ENCODE peak calls at places on chromosome 9, in five cellular contexts. One of them, this sample, is unnamed.

GRCh38 chr9:70136632-70137031 is 93.0 kb downstream of the MAMDC2 start:
- DNase-seq in GM23338: no peak
- DNase-seq in H1: no peak
- DNase-seq in breast epithelium: no peak
- DNase-seq in prostate gland: no peak
- DNase-seq in this sample: no peak

GRCh38 chr9:114282507-114282906 is 40.4 kb upstream of the ORM1 start:
- DNase-seq in GM23338: no peak
- DNase-seq in H1: no peak
- DNase-seq in breast epithelium: no peak
- DNase-seq in prostate gland: no peak
- DNase-seq in this sample: no peak

GRCh38 chr9:110842976-110843375 is 174.4 kb downstream of the MUSK start:
- DNase-seq in H1: no peak
- DNase-seq in GM23338: no peak
- DNase-seq in breast epithelium: no peak
- DNase-seq in prostate gland: no peak
- DNase-seq in this sample: no peak

GRCh38 chr9:20349568-20349967 is 272.7 kb downstream of the MLLT3 start:
- DNase-seq in H1: no peak
- DNase-seq in GM23338: no peak
- DNase-seq in prostate gland: no peak
- DNase-seq in breast epithelium: no peak
- DNase-seq in this sample: no peak

GRCh38 chr9:131282175-131282574 is 5.9 kb upstream of the FAM78A start:
- DNase-seq in breast epithelium: no peak
- DNase-seq in GM23338: no peak
- DNase-seq in H1: no peak
- DNase-seq in prostate gland: no peak
- DNase-seq in this sample: no peak

GRCh38 chr9:110688329-110688728 is 19.7 kb downstream of the MUSK start:
- DNase-seq in H1: no peak
- DNase-seq in prostate gland: no peak
- DNase-seq in breast epithelium: no peak
- DNase-seq in GM23338: no peak
- DNase-seq in this sample: no peak

GRCh38 chr9:34430843-34431437 is 27.4 kb downstream of the FAM219A start:
- DNase-seq in H1: peak; percentile 69
- DNase-seq in GM23338: peak; percentile 88
- DNase-seq in breast epithelium: no peak
- DNase-seq in prostate gland: peak; percentile 34
- DNase-seq in this sample: no peak

GRCh38 chr9:76564300-76564699 is 105.3 kb downstream of the GCNT1 start:
- DNase-seq in prostate gland: no peak
- DNase-seq in GM23338: no peak
- DNase-seq in H1: no peak
- DNase-seq in breast epithelium: no peak
- DNase-seq in this sample: no peak

GRCh38 chr9:16182784-16183183 is 629.9 kb downstream of the CCDC171 start:
- DNase-seq in breast epithelium: no peak
- DNase-seq in H1: no peak
- DNase-seq in GM23338: no peak
- DNase-seq in prostate gland: no peak
- DNase-seq in this sample: no peak

GRCh38 chr9:124130277-124131075 is 118.9 kb downstream of the LHX2 start:
- DNase-seq in prostate gland: no peak
- DNase-seq in H1: no peak
- DNase-seq in breast epithelium: no peak
- DNase-seq in GM23338: no peak
- DNase-seq in this sample: no peak

GRCh38 chr9:124133752-124134151 is 122.2 kb downstream of the LHX2 start:
- DNase-seq in H1: no peak
- DNase-seq in prostate gland: no peak
- DNase-seq in GM23338: peak; percentile 43
- DNase-seq in breast epithelium: no peak
- DNase-seq in this sample: no peak

GRCh38 chr9:124135813-124136365 is 121.9 kb upstream of the NEK6 start:
- DNase-seq in breast epithelium: no peak
- DNase-seq in GM23338: no peak
- DNase-seq in H1: no peak
- DNase-seq in prostate gland: no peak
- DNase-seq in this sample: no peak

GRCh38 chr9:124134526-124134925 is 123.0 kb downstream of the LHX2 start:
- DNase-seq in prostate gland: no peak
- DNase-seq in H1: no peak
- DNase-seq in GM23338: no peak
- DNase-seq in breast epithelium: no peak
- DNase-seq in this sample: no peak

DNA sequence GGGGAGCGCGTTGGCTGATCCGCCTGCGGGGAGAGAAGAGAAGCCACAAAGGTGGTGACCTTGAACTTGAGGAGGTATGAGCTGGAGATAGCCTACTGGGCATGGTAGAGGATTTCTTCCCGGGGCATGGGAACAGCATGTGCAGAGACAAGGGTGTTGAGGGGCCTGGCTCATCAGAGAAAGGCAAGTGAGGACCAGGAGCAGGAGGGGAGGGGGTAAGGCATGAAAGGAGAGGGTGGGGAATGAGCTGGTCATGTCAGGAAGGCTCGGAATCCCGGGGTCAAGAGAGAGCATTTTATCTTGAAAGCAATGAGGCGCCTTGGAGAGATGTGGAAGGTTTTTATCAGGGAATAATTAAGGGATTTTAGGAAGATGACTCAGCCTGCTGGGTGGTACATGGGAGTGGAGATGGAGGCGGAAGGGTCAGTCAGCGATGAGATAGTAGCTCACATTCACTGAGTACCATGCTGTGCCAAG is 121.1 kb downstream of the LHX2 start:
- DNase-seq in breast epithelium: no peak
- DNase-seq in prostate gland: no peak
- DNase-seq in GM23338: no peak
- DNase-seq in H1: no peak
- DNase-seq in this sample: no peak
- TF ChIP-seq POLR2AphosphoS5 in breast epithelium: no peak
- TF ChIP-seq POLR2AphosphoS5 in prostate gland: no peak
- TF ChIP-seq POLR2AphosphoS5 in GM23338: no peak
- TF ChIP-seq POLR2AphosphoS5 in H1: no peak
- TF ChIP-seq POLR2AphosphoS5 in this sample: no peak

GRCh38 chr9:120928720-120929389 is 2.3 kb upstream of the TRAF1 start:
- DNase-seq in H1: peak; percentile 85
- DNase-seq in GM23338: peak; percentile 76
- DNase-seq in breast epithelium: peak; percentile 66
- DNase-seq in prostate gland: peak; percentile 65
- DNase-seq in this sample: peak; percentile 98
- H3K27ac ChIP-seq in H1: peak overlapping the region; percentile 42
- H3K27ac ChIP-seq in GM23338: no peak overlapping the region
- H3K27ac ChIP-seq in breast epithelium: peak overlapping the region; percentile 85
- H3K27ac ChIP-seq in prostate gland: peak overlapping the region; percentile 83
- H3K27ac ChIP-seq in this sample: peak overlapping the region; percentile 94

GRCh38 chr9:125649315-125649714 is 57.7 kb downstream of the MAPKAP1 start:
- DNase-seq in prostate gland: no peak
- DNase-seq in GM23338: no peak
- DNase-seq in H1: no peak
- DNase-seq in breast epithelium: no peak
- DNase-seq in this sample: no peak
- TF ChIP-seq POLR2AphosphoS5 in prostate gland: no peak
- TF ChIP-seq POLR2AphosphoS5 in GM23338: no peak
- TF ChIP-seq POLR2AphosphoS5 in H1: no peak
- TF ChIP-seq POLR2AphosphoS5 in breast epithelium: no peak
- TF ChIP-seq POLR2AphosphoS5 in this sample: no peak

GRCh38 chr9:106962615-106963363 is 99.8 kb downstream of the ZNF462 start:
- DNase-seq in prostate gland: no peak
- DNase-seq in breast epithelium: no peak
- DNase-seq in H1: no peak
- DNase-seq in GM23338: no peak
- DNase-seq in this sample: no peak
- H3K27ac ChIP-seq in prostate gland: no peak overlapping the region
- H3K27ac ChIP-seq in breast epithelium: peak overlapping the region; percentile 69
- H3K27ac ChIP-seq in H1: no peak overlapping the region
- H3K27ac ChIP-seq in GM23338: no peak overlapping the region
- H3K27ac ChIP-seq in this sample: peak overlapping the region; percentile 62

GRCh38 chr9:118961857-118962256 is 407.4 kb downstream of the BRINP1 start:
- DNase-seq in breast epithelium: no peak
- DNase-seq in H1: no peak
- DNase-seq in prostate gland: no peak
- DNase-seq in GM23338: peak; percentile 37
- DNase-seq in this sample: no peak
- TF ChIP-seq POLR2AphosphoS5 in breast epithelium: no peak
- TF ChIP-seq POLR2AphosphoS5 in H1: no peak
- TF ChIP-seq POLR2AphosphoS5 in prostate gland: no peak
- TF ChIP-seq POLR2AphosphoS5 in GM23338: no peak
- TF ChIP-seq POLR2AphosphoS5 in this sample: no peak

DNA sequence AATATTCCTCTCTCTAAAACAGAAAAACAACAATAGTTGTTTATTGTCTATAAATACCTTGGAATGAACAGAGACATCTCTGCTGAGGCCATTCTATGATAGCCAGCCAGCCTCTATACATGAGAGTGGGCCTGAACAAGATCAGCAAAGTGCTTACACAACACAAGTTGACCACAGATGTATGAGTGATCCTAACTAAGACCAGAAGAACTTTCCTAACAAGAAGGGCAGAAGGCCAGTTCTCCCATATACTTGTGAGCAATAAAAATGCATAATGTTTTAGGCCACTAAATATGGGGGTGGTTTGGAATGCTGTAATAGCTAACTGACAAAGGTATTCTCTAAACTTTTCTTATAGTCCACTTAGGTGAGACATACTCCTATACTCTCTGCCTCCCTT is 345.7 kb downstream of the SPATA31D1 start:
- DNase-seq in H1: no peak
- DNase-seq in prostate gland: no peak
- DNase-seq in breast epithelium: no peak
- DNase-seq in GM23338: no peak
- DNase-seq in this sample: no peak
- H3K27ac ChIP-seq in H1: no peak overlapping the region
- H3K27ac ChIP-seq in prostate gland: no peak overlapping the region
- H3K27ac ChIP-seq in breast epithelium: no peak overlapping the region
- H3K27ac ChIP-seq in GM23338: no peak overlapping the region
- H3K27ac ChIP-seq in this sample: no peak overlapping the region